ENCODE peak calls at places on chromosomes 12 and 14, in ten cellular contexts. T is NCI-H1092 treated with DMSO at 0.1 percent for 48 hours; Z is hypothalamus; E is NCI-H1436 treated with DMSO at 0.1 percent for 48 hours; I is HEK293T; X is adrenal gland; V is HCEC 1CT; H is SW 1271; K is Caki2; M is CD4-positive, alpha-beta T cell. C is an unnamed sample.

GRCh38 chr12:132593938-132594358 is 16.4 kb downstream of the LRCOL1 start:
- DNase-seq in X (peak), E (peak), T (peak), H (no peak), K (peak), Z (peak), V (peak), I (peak), M (no peak), C (peak)

GRCh38 chr14:63555572-63555971 is 12.4 kb upstream of the PPP2R5E start:
- DNase-seq in Z (no peak), X (no peak), I (no peak), T (no peak), H (no peak), M (no peak), K (no peak), E (no peak), V (no peak), C (no peak)

GRCh38 chr12:6183689-6184441 is 16.3 kb upstream of the CD9 start:
- DNase-seq in H (no peak), T (no peak), E (no peak), Z (no peak), K (no peak), I (no peak), M (no peak), X (peak), V (peak), C (no peak)

GRCh38 chr12:41557081-41557480 is 369.0 kb downstream of the PDZRN4 start:
- DNase-seq in T (no peak), V (no peak), Z (no peak), M (no peak), X (no peak), E (no peak), I (no peak), H (no peak), K (no peak), C (no peak)

GRCh38 chr12:7122876-7123769 is 5.6 kb downstream of the RBP5 start:
- DNase-seq in Z (no peak), T (no peak), M (no peak), X (no peak), I (no peak), K (no peak), H (no peak), E (no peak), V (no peak), C (no peak)

GRCh38 chr12:26786491-26787124 is 46.4 kb downstream of the ITPR2 start:
- DNase-seq in M (no peak), X (no peak), K (no peak), I (no peak), Z (no peak), E (no peak), T (no peak), H (no peak), V (no peak), C (no peak)

GRCh38 chr14:20848316-20848954 is 42.8 kb upstream of the RNASE3 start:
- DNase-seq in I (no peak), Z (no peak), V (peak), E (no peak), X (no peak), M (no peak), K (peak), H (peak), T (no peak), C (peak)

GRCh38 chr12:69524755-69525509 is 54.7 kb downstream of the FRS2 start:
- DNase-seq in K (no peak), T (no peak), E (no peak), I (no peak), M (no peak), V (peak), X (no peak), Z (no peak), H (no peak), C (no peak)

GRCh38 chr12:5200276-5201087 is 156.8 kb downstream of the KCNA5 start:
- DNase-seq in V (no peak), I (peak), T (peak), H (no peak), M (no peak), E (no peak), X (peak), K (peak), Z (no peak), C (peak)

GRCh38 chr14:100604126-100604501 is 16.9 kb upstream of the BEGAIN start:
- DNase-seq in I (no peak), V (no peak), H (no peak), T (no peak), M (no peak), Z (no peak), K (no peak), E (no peak), X (no peak), C (no peak)

GRCh38 chr12:123614110-123614509 is 12.2 kb downstream of the DDX55 start:
- DNase-seq in K (no peak), H (no peak), V (no peak), I (no peak), X (no peak), T (no peak), Z (no peak), M (no peak), E (no peak), C (no peak)

GRCh38 chr14:100679707-100680438 is 46.8 kb upstream of the DLK1 start:
- DNase-seq in I (no peak), M (no peak), V (no peak), X (no peak), Z (no peak), K (no peak), H (no peak), E (no peak), T (no peak), C (no peak)

GRCh38 chr12:46071769-46072624 is 81.6 kb upstream of the SCAF11 start:
- DNase-seq in M (peak), T (peak), V (peak), X (peak), K (peak), H (no peak), E (no peak), I (peak), Z (peak), C (peak)

GRCh38 chr12:45893240-45893639 is 97.1 kb downstream of the SCAF11 start:
- DNase-seq in I (peak), V (peak), Z (peak), H (no peak), K (no peak), E (no peak), M (no peak), X (peak), T (no peak), C (peak)

GRCh38 chr12:32603858-32604257 is 75.2 kb upstream of the DNM1L start:
- DNase-seq in I (no peak), V (no peak), M (no peak), T (no peak), X (no peak), E (no peak), H (no peak), K (no peak), Z (no peak), C (no peak)

GRCh38 chr14:22800356-22800755 is 14.9 kb downstream of the SLC7A7 start:
- DNase-seq in K (no peak), E (no peak), I (no peak), X (no peak), M (no peak), T (no peak), H (no peak), V (no peak), Z (no peak), C (no peak)

GRCh38 chr14:84003316-84003715 is 1526.6 kb upstream of the FLRT2 start:
- DNase-seq in I (no peak), K (no peak), Z (no peak), T (no peak), E (no peak), M (no peak), H (no peak), X (no peak), V (no peak), C (no peak)

GRCh38 chr12:8837291-8837690 is 14.9 kb downstream of the A2ML1 start:
- DNase-seq in I (no peak), Z (no peak), K (no peak), T (no peak), V (no peak), X (no peak), M (no peak), E (no peak), H (no peak), C (no peak)